ENCODE peak calls at places on chromosomes 3 and 15, in six cellular contexts. O is left lung, X is A549, Q is ascending aorta, T is IMR-90, I is Calu3. R is an unnamed sample.

GRCh38 chr15:90002428-90002844 is 1.3 kb downstream of the ZNF710 start:
- DNase-seq in X (peak), O (peak), I (peak), Q (no peak), T (peak), R (peak)

GRCh38 chr3:15283702-15284101 is 48.7 kb downstream of the SH3BP5 start:
- DNase-seq in X (no peak), O (no peak), I (no peak), T (no peak), Q (no peak), R (no peak)

GRCh38 chr15:48581221-48581620 is 64.3 kb downstream of the FBN1 start:
- DNase-seq in I (no peak), T (no peak), X (no peak), O (no peak), Q (no peak), R (no peak)

GRCh38 chr3:49255686-49256085 is 21.3 kb downstream of the C3orf62 start:
- DNase-seq in I (no peak), O (no peak), Q (no peak), X (no peak), T (no peak), R (no peak)

GRCh38 chr15:43093026-43093425 is 12.8 kb downstream of the UBR1 start:
- DNase-seq in X (no peak), T (peak), O (no peak), Q (no peak), I (no peak), R (no peak)

GRCh38 chr3:98548544-98548943 is 16.8 kb downstream of the GPR15 start:
- DNase-seq in T (no peak), O (no peak), Q (no peak), I (no peak), X (no peak), R (no peak)

GRCh38 chr3:192851821-192852352 is 65.8 kb downstream of the MB21D2 start:
- DNase-seq in I (peak), T (peak), Q (peak), O (peak), X (peak), R (peak)

GRCh38 chr15:89646416-89647141 is 8.7 kb downstream of the KIF7 start:
- DNase-seq in Q (no peak), I (no peak), O (no peak), T (no peak), X (no peak), R (no peak)

GRCh38 chr15:45185903-45186770 is 1.6 kb downstream of the SHF start:
- DNase-seq in O (no peak), X (no peak), Q (no peak), T (peak), I (no peak), R (no peak)

GRCh38 chr15:99958426-99959097 is 225.3 kb upstream of the LYSMD4 start:
- DNase-seq in X (no peak), T (no peak), I (no peak), O (no peak), Q (no peak), R (no peak)

GRCh38 chr3:37504583-37505357 is 330.4 kb upstream of the LRRFIP2 start:
- DNase-seq in I (no peak), Q (no peak), O (no peak), X (no peak), T (no peak), R (no peak)

GRCh38 chr3:194296448-194296831 is 54.7 kb downstream of the CPN2 start:
- DNase-seq in T (peak), Q (no peak), O (no peak), I (peak), X (peak), R (no peak)

GRCh38 chr3:49022751-49023171 is 840 bp downstream of the NDUFAF3 start:
- DNase-seq in T (no peak), I (no peak), Q (no peak), X (no peak), O (no peak), R (peak)

GRCh38 chr3:157501863-157502262 is 1.4 kb downstream of the VEPH1 start:
- DNase-seq in Q (no peak), O (no peak), T (no peak), I (no peak), X (no peak), R (no peak)

GRCh38 chr3:178823556-178824229 is 247.9 kb downstream of the ZMAT3 start:
- DNase-seq in X (no peak), O (no peak), I (no peak), Q (no peak), T (no peak), R (no peak)

GRCh38 chr3:136783708-136784191 is 31.6 kb upstream of the STAG1 start:
- DNase-seq in O (no peak), T (peak), Q (no peak), X (no peak), I (no peak), R (no peak)

GRCh38 chr3:58375209-58375608 is 42.5 kb downstream of the PXK start:
- DNase-seq in Q (no peak), T (no peak), I (no peak), O (no peak), X (no peak), R (no peak)

GRCh38 chr3:58379351-58380073 is 46.8 kb downstream of the PXK start:
- DNase-seq in O (no peak), X (no peak), Q (no peak), T (no peak), I (no peak), R (no peak)

GRCh38 chr3:58377750-58378149 is 45.1 kb downstream of the PXK start:
- DNase-seq in I (no peak), T (no peak), Q (no peak), O (no peak), X (no peak), R (no peak)

GRCh38 chr3:58377168-58377567 is 44.5 kb downstream of the PXK start:
- DNase-seq in X (no peak), T (no peak), O (no peak), I (no peak), Q (no peak), R (no peak)
- TF ChIP-seq CTCF in X (no peak), T (no peak), O (no peak), I (no peak), Q (no peak), R (no peak)

GRCh38 chr3:126664591-126665214 is 9.8 kb upstream of the TXNRD3 start:
- DNase-seq in I (peak), O (no peak), X (no peak), Q (no peak), T (peak), R (no peak)
- TF ChIP-seq CTCF in I (peak), O (no peak), X (no peak), Q (no peak), T (no peak), R (no peak)

DNA sequence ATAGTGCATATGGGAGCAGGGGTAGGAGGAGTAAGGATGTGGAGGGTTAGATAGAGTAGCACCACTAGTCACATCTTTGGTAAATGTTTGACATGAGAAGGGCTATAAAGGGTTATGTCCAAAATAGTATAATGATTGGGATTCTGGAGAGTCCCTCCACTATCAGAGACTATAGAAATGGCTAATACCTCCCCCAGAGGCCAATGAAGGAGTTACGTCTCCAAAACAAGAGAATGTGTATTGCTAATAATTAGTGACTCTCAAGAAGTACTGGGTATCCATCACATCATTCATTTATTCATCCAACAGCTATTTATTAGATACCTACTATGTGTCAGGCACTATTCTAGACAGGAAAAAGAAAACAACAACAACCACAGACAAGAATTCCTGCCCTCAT is 203.7 kb upstream of the UMPS start:
- DNase-seq in Q (no peak), X (no peak), T (no peak), O (no peak), I (no peak), R (no peak)
- TF ChIP-seq CTCF in Q (no peak), X (no peak), T (no peak), O (no peak), I (no peak), R (no peak)

DNA sequence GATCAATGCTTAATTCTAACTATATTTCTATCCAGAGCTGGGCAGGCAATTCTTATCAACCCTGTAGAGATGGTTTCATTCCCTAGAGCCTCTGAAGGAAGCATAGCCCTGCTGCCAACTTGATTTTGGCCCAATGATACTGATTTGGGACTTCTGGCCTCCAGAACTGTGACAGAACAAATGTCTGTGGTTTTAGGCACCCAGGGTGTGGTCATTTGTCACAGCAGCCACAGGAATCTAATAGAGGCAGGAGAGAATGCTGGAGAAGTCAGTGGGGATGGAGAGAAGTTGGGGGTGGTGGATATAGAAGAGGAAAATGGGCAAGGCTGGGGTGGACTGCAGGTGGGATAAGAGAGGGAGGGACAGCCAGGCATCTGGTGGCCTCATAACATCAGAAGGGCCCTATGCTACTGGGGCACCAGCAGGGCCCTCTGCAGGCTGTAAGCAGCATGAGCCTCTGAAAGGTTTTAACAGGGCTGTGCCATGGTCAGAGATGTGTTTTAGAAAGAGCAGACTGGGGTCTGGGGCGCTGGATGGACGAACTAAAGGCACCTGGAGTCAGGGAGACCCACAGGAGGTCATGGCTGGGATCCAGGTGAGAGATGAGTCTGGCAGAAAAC is 19.8 kb downstream of the MRPS11 start:
- DNase-seq in I (no peak), T (no peak), X (no peak), Q (no peak), O (no peak), R (no peak)
- TF ChIP-seq CTCF in I (no peak), T (no peak), X (no peak), Q (no peak), O (no peak), R (no peak)

GRCh38 chr3:120352017-120352416 is 2.9 kb upstream of the LRRC58 start:
- DNase-seq in X (no peak), O (no peak), T (no peak), I (no peak), Q (no peak), R (no peak)

GRCh38 chr3:120355486-120355885 is 6.3 kb upstream of the LRRC58 start:
- DNase-seq in Q (no peak), T (no peak), O (no peak), X (no peak), I (no peak), R (no peak)

GRCh38 chr3:120353463-120353862 is 4.3 kb upstream of the LRRC58 start:
- DNase-seq in Q (no peak), T (no peak), O (no peak), X (no peak), I (no peak), R (no peak)

GRCh38 chr3:120357807-120358206 is 8.7 kb upstream of the LRRC58 start:
- DNase-seq in O (no peak), T (no peak), I (no peak), Q (no peak), X (no peak), R (no peak)
- TF ChIP-seq CTCF in O (no peak), T (no peak), I (no peak), Q (no peak), X (no peak), R (no peak)